ENCODE peak calls at places on chromosomes 7 and 10, in five cellular contexts. One of them, this sample, is unnamed.

GRCh38 chr10:114605155-114605797 is 52.8 kb downstream of the ABLIM1 start:
- DNase-seq in GM23248: no peak
- DNase-seq in neural progenitor cell: no peak
- DNase-seq in hepatocyte: no peak
- DNase-seq in HCT116: no peak
- DNase-seq in this sample: no peak

GRCh38 chr7:127812540-127812939 is 160.5 kb downstream of the SND1 start:
- DNase-seq in GM23248: no peak
- DNase-seq in neural progenitor cell: no peak
- DNase-seq in hepatocyte: no peak
- DNase-seq in HCT116: no peak
- DNase-seq in this sample: no peak

GRCh38 chr7:44615149-44615611 is 8.8 kb downstream of the OGDH start:
- DNase-seq in GM23248: peak; percentile 67
- DNase-seq in neural progenitor cell: no peak
- DNase-seq in hepatocyte: peak; percentile 84
- DNase-seq in HCT116: no peak
- DNase-seq in this sample: no peak

GRCh38 chr10:4941540-4942330 is 21.5 kb upstream of the AKR1C1 start:
- DNase-seq in GM23248: peak; percentile 38
- DNase-seq in neural progenitor cell: no peak
- DNase-seq in hepatocyte: peak; percentile 32
- DNase-seq in HCT116: no peak
- DNase-seq in this sample: peak; percentile 46

GRCh38 chr10:89706011-89706410 is 4.6 kb downstream of the KIF20B start:
- DNase-seq in GM23248: peak; percentile 45
- DNase-seq in neural progenitor cell: no peak
- DNase-seq in hepatocyte: no peak
- DNase-seq in HCT116: no peak
- DNase-seq in this sample: no peak

GRCh38 chr10:92590623-92591549 is 2.0 kb upstream of the KIF11 start:
- DNase-seq in GM23248: peak; percentile 75
- DNase-seq in neural progenitor cell: peak; percentile 67
- DNase-seq in hepatocyte: peak; percentile 60
- DNase-seq in HCT116: peak; percentile 75
- DNase-seq in this sample: peak; percentile 19

GRCh38 chr7:6227294-6227846 is 45.1 kb downstream of the CYTH3 start:
- DNase-seq in GM23248: peak; percentile 58
- DNase-seq in neural progenitor cell: no peak
- DNase-seq in hepatocyte: peak; percentile 47
- DNase-seq in HCT116: no peak
- DNase-seq in this sample: no peak

GRCh38 chr10:93248583-93249227 is 175.0 kb downstream of the CYP26A1 start:
- DNase-seq in GM23248: no peak
- DNase-seq in neural progenitor cell: no peak
- DNase-seq in hepatocyte: no peak
- DNase-seq in HCT116: no peak
- DNase-seq in this sample: no peak

GRCh38 chr7:143850682-143851081 is 51.3 kb downstream of the TCAF1 start:
- DNase-seq in GM23248: no peak
- DNase-seq in neural progenitor cell: no peak
- DNase-seq in hepatocyte: no peak
- DNase-seq in HCT116: no peak
- DNase-seq in this sample: no peak

GRCh38 chr7:36199329-36199728 is 46.3 kb downstream of the EEPD1 start:
- DNase-seq in GM23248: no peak
- DNase-seq in neural progenitor cell: no peak
- DNase-seq in hepatocyte: no peak
- DNase-seq in HCT116: no peak
- DNase-seq in this sample: no peak

DNA sequence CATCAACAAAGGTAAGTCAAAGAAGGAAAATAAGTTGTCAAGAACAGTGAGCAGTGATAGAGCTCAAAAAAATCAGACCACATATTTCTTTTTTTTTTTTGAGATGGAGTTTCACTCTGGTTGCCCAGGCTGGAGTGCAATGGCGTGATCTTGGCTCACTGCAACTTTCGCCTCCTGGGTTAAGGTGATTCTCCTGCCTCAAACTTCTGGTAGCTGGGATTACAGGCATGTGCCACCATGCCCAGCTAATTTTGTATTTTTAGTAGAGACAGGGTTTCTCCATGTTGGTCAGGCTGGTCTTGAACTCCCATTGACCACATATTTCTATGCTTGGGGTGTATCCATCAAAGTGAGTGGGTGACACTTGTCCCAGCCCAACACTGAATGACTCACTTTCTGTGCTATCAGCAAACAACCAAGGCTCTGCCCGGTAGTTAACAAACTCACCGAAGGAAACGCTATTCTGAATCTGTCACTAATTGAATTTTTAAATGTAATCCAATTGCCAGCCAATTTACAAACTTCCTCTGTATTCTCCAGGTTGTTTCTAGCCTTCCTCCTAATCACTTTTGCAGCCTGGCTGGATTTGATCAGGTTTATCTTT is 19.6 kb upstream of the SMNDC1 start:
- DNase-seq in GM23248: peak; percentile 11
- DNase-seq in neural progenitor cell: no peak
- DNase-seq in hepatocyte: peak; percentile 31
- DNase-seq in HCT116: no peak
- DNase-seq in this sample: peak; percentile 26
- TF ChIP-seq EZH2phosphoT487 in GM23248: no peak
- TF ChIP-seq EZH2phosphoT487 in neural progenitor cell: no peak
- TF ChIP-seq EZH2phosphoT487 in hepatocyte: no peak
- TF ChIP-seq EZH2phosphoT487 in HCT116: no peak
- TF ChIP-seq EZH2phosphoT487 in this sample: no peak

DNA sequence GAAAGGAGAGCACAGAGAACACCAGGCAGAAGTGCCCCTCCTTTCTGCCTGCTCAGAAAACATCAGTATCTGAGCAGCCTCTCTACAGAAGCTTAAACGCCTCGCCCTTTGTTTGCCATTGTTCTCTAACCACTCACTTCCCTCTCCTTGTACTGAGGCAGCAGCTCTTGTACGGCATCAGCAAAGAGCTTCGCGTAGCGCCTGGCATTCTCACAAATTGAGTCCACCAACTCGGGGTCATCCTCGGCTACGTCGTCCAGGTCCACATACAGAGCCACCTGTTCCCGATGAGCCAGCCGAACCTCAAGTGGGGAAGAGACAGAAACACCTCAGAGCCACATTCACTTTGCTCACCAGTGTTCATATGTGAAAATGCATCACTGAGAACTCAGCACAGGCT is 1.7 kb downstream of the MCM7 start:
- DNase-seq in GM23248: no peak
- DNase-seq in neural progenitor cell: peak; percentile 44
- DNase-seq in hepatocyte: no peak
- DNase-seq in HCT116: no peak
- DNase-seq in this sample: no peak
- H4K20me1 ChIP-seq in GM23248: no peaks in the 10 kb centered on the region
- H4K20me1 ChIP-seq in neural progenitor cell: peaks cover 57% of the 10 kb centered on the region
- H4K20me1 ChIP-seq in hepatocyte: peaks cover 2% of the 10 kb centered on the region
- H4K20me1 ChIP-seq in HCT116: peaks cover 14% of the 10 kb centered on the region
- H4K20me1 ChIP-seq in this sample: peaks cover 27% of the 10 kb centered on the region

GRCh38 chr7:155380221-155380861 is 77.6 kb upstream of the EN2 start:
- DNase-seq in GM23248: peak; percentile 89
- DNase-seq in neural progenitor cell: peak; percentile 92
- DNase-seq in hepatocyte: peak; percentile 92
- DNase-seq in HCT116: peak; percentile 62
- DNase-seq in this sample: peak; percentile 75
- TF ChIP-seq EZH2 in GM23248: no peak
- TF ChIP-seq EZH2 in neural progenitor cell: peak; percentile 49
- TF ChIP-seq EZH2 in hepatocyte: no peak
- TF ChIP-seq EZH2 in HCT116: no peak
- TF ChIP-seq EZH2 in this sample: no peak

GRCh38 chr10:70537398-70538194 is 59.0 kb downstream of the PALD1 start:
- DNase-seq in GM23248: peak; percentile 20
- DNase-seq in neural progenitor cell: peak; percentile 65
- DNase-seq in hepatocyte: peak; percentile 46
- DNase-seq in HCT116: no peak
- DNase-seq in this sample: peak; percentile 88
- TF ChIP-seq EZH2phosphoT487 in GM23248: no peak
- TF ChIP-seq EZH2phosphoT487 in neural progenitor cell: no peak
- TF ChIP-seq EZH2phosphoT487 in hepatocyte: no peak
- TF ChIP-seq EZH2phosphoT487 in HCT116: no peak
- TF ChIP-seq EZH2phosphoT487 in this sample: no peak

GRCh38 chr7:20264623-20265022 is 47.4 kb upstream of the MACC1 start:
- DNase-seq in GM23248: no peak
- DNase-seq in neural progenitor cell: peak; percentile 48
- DNase-seq in hepatocyte: no peak
- DNase-seq in HCT116: no peak
- DNase-seq in this sample: no peak
- H4K20me1 ChIP-seq in GM23248: no peaks in the 10 kb centered on the region
- H4K20me1 ChIP-seq in neural progenitor cell: no peaks in the 10 kb centered on the region
- H4K20me1 ChIP-seq in hepatocyte: no peaks in the 10 kb centered on the region
- H4K20me1 ChIP-seq in HCT116: no peaks in the 10 kb centered on the region
- H4K20me1 ChIP-seq in this sample: no peaks in the 10 kb centered on the region

GRCh38 chr7:27159278-27160146 is 3.0 kb upstream of the HOXA7 start:
- DNase-seq in GM23248: no peak
- DNase-seq in neural progenitor cell: no peak
- DNase-seq in hepatocyte: no peak
- DNase-seq in HCT116: no peak
- DNase-seq in this sample: peak; percentile 52

GRCh38 chr7:27161214-27161720 is 4.1 kb downstream of the HOXA9 start:
- DNase-seq in GM23248: peak; percentile 51
- DNase-seq in neural progenitor cell: no peak
- DNase-seq in hepatocyte: peak; percentile 15
- DNase-seq in HCT116: no peak
- DNase-seq in this sample: no peak

GRCh38 chr7:27160147-27160545 is 3.7 kb upstream of the HOXA7 start:
- DNase-seq in GM23248: no peak
- DNase-seq in neural progenitor cell: no peak
- DNase-seq in hepatocyte: peak; percentile 18
- DNase-seq in HCT116: no peak
- DNase-seq in this sample: peak; percentile 28

GRCh38 chr7:27161721-27162547 is 3.4 kb downstream of the HOXA9 start:
- DNase-seq in GM23248: peak; percentile 61
- DNase-seq in neural progenitor cell: peak; percentile 50
- DNase-seq in hepatocyte: peak; percentile 19
- DNase-seq in HCT116: no peak
- DNase-seq in this sample: peak; percentile 39

GRCh38 chr7:27160546-27161213 is 4.2 kb upstream of the HOXA7 start:
- DNase-seq in GM23248: peak; percentile 91
- DNase-seq in neural progenitor cell: peak; percentile 94
- DNase-seq in hepatocyte: peak; percentile 92
- DNase-seq in HCT116: no peak
- DNase-seq in this sample: peak; percentile 87
- TF ChIP-seq EZH2 in GM23248: no peak
- TF ChIP-seq EZH2 in neural progenitor cell: peak; percentile 98
- TF ChIP-seq EZH2 in hepatocyte: peak; percentile 58
- TF ChIP-seq EZH2 in HCT116: no peak
- TF ChIP-seq EZH2 in this sample: no peak

DNA sequence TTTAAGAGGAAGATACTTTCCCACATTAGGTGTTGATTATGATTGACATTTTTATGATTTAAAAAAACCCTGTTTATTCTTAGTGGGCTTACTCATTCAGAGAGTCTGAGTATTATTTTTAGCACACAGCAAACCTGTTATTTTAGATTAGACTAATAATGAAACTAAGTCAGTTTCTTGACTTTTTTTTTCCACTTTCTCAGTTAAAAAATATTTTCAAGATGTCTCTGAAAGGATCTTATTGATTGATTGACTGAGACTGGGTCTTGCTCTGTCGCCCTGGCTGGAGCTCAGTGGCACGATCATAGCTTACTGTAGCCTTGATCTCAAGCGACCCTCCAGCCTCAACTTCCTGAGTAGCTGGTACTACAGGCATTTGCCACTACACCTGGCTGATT is 20.4 kb upstream of the INPP5F start:
- DNase-seq in GM23248: no peak
- DNase-seq in neural progenitor cell: no peak
- DNase-seq in hepatocyte: no peak
- DNase-seq in HCT116: no peak
- DNase-seq in this sample: no peak
- TF ChIP-seq EZH2phosphoT487 in GM23248: no peak
- TF ChIP-seq EZH2phosphoT487 in neural progenitor cell: no peak
- TF ChIP-seq EZH2phosphoT487 in hepatocyte: no peak
- TF ChIP-seq EZH2phosphoT487 in HCT116: no peak
- TF ChIP-seq EZH2phosphoT487 in this sample: no peak

GRCh38 chr10:48807786-48808185 is 123.1 kb downstream of the WDFY4 start:
- DNase-seq in GM23248: peak; percentile 59
- DNase-seq in neural progenitor cell: no peak
- DNase-seq in hepatocyte: no peak
- DNase-seq in HCT116: no peak
- DNase-seq in this sample: no peak

GRCh38 chr10:48805411-48805810 is 120.7 kb downstream of the WDFY4 start:
- DNase-seq in GM23248: no peak
- DNase-seq in neural progenitor cell: no peak
- DNase-seq in hepatocyte: no peak
- DNase-seq in HCT116: no peak
- DNase-seq in this sample: no peak

GRCh38 chr10:48805848-48806247 is 121.2 kb downstream of the WDFY4 start:
- DNase-seq in GM23248: peak; percentile 47
- DNase-seq in neural progenitor cell: no peak
- DNase-seq in hepatocyte: no peak
- DNase-seq in HCT116: no peak
- DNase-seq in this sample: no peak

GRCh38 chr10:48804740-48805182 is 120.1 kb downstream of the WDFY4 start:
- DNase-seq in GM23248: no peak
- DNase-seq in neural progenitor cell: no peak
- DNase-seq in hepatocyte: peak; percentile 58
- DNase-seq in HCT116: no peak
- DNase-seq in this sample: no peak

GRCh38 chr10:48806282-48806681 is 121.6 kb downstream of the WDFY4 start:
- DNase-seq in GM23248: no peak
- DNase-seq in neural progenitor cell: peak; percentile 23
- DNase-seq in hepatocyte: no peak
- DNase-seq in HCT116: no peak
- DNase-seq in this sample: no peak
- H4K20me1 ChIP-seq in GM23248: no peaks in the 10 kb centered on the region
- H4K20me1 ChIP-seq in neural progenitor cell: no peaks in the 10 kb centered on the region
- H4K20me1 ChIP-seq in hepatocyte: no peaks in the 10 kb centered on the region
- H4K20me1 ChIP-seq in HCT116: no peaks in the 10 kb centered on the region
- H4K20me1 ChIP-seq in this sample: no peaks in the 10 kb centered on the region

DNA sequence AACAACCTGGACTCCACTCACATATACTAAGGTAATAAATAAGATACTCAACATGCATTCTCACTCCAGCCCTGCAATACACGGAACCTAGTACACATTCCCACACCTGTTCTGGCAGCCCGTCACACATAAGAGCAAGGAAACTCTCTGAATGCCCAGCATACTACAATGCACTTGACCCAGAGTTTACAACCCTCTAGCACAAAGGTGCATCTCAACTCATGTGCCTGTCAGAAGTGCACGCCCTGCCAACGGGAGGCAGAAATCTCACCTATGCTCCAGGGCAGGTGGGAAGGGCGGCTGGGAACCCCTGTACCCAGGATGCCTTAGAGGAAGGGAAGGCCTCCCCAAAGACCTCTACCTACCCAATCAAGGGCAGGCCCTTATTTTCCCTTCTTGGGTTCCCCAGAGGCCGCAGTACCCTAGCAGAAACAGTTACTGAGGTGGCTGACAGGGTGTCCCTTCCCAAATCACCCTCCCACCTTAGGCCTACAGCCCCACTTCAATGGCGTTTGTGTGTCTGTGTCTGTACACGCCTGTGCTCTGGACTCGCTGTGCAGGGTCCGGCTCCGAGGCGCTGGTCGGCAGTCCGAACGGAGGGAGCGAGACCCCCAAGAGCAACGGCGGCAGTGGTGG is 2.0 kb downstream of the EVX1 start:
- DNase-seq in GM23248: no peak
- DNase-seq in neural progenitor cell: no peak
- DNase-seq in hepatocyte: no peak
- DNase-seq in HCT116: no peak
- DNase-seq in this sample: no peak
- TF ChIP-seq EZH2 in GM23248: no peak
- TF ChIP-seq EZH2 in neural progenitor cell: no peak
- TF ChIP-seq EZH2 in hepatocyte: no peak
- TF ChIP-seq EZH2 in HCT116: no peak
- TF ChIP-seq EZH2 in this sample: no peak